ENCODE peak calls at places on chromosomes 3 and 15, in six cellular contexts. D, G, X, B, C and K are unnamed samples.

GRCh38 chr3:97956051-97956450 is 16.2 kb downstream of the RIOX2 start:
- DNase-seq in G (no peak), X (no peak), D (no peak), B (no peak), C (no peak), K (no peak)

GRCh38 chr3:49248828-49249227 is 28.2 kb downstream of the C3orf62 start:
- DNase-seq in X (peak), C (peak), B (no peak), D (peak), G (peak), K (peak)

GRCh38 chr15:82177291-82178010 is 85.1 kb downstream of the EFL1 start:
- DNase-seq in G (peak), X (peak), C (no peak), D (no peak), B (no peak), K (no peak)

GRCh38 chr3:108159128-108159527 is 63.1 kb downstream of the IFT57 start:
- DNase-seq in C (no peak), D (no peak), G (no peak), B (no peak), X (peak), K (no peak)

GRCh38 chr3:181698263-181698944 is 13.3 kb upstream of the SOX2 start:
- DNase-seq in G (no peak), C (no peak), D (no peak), X (no peak), B (no peak), K (no peak)

GRCh38 chr15:58017869-58018268 is 47.6 kb downstream of the ALDH1A2 start:
- DNase-seq in X (no peak), C (no peak), D (no peak), G (no peak), B (no peak), K (no peak)

GRCh38 chr3:11733914-11734313 is 90.2 kb upstream of the VGLL4 start:
- DNase-seq in X (no peak), G (no peak), B (peak), D (no peak), C (no peak), K (no peak)

GRCh38 chr3:32880225-32880624 is 62.4 kb downstream of the TRIM71 start:
- DNase-seq in D (no peak), X (no peak), C (no peak), G (no peak), B (no peak), K (no peak)

GRCh38 chr3:111373239-111373638 is 168.8 kb upstream of the CD96 start:
- DNase-seq in X (no peak), G (no peak), B (no peak), D (no peak), C (no peak), K (no peak)

GRCh38 chr3:186980989-186981388 is 50.7 kb downstream of the ST6GAL1 start:
- DNase-seq in C (no peak), X (no peak), D (no peak), G (no peak), B (no peak), K (no peak)

GRCh38 chr3:38545983-38546382 is 49.8 kb downstream of the EXOG start:
- DNase-seq in X (no peak), G (no peak), D (no peak), B (no peak), C (no peak), K (no peak)

GRCh38 chr3:20843037-20843436 is 657.0 kb upstream of the SGO1 start:
- DNase-seq in G (no peak), D (no peak), B (no peak), X (no peak), C (no peak), K (no peak)

GRCh38 chr3:190911382-190911781 is 48.9 kb upstream of the GMNC start:
- DNase-seq in B (no peak), G (no peak), C (no peak), D (no peak), X (no peak), K (no peak)

GRCh38 chr15:73873889-73874511 is 636 bp downstream of the TBC1D21 start:
- DNase-seq in C (peak), B (no peak), X (peak), G (peak), D (no peak), K (peak)

GRCh38 chr15:81225161-81225671 is 28.5 kb downstream of the IL16 start:
- DNase-seq in D (peak), C (no peak), X (no peak), B (peak), G (no peak), K (no peak)

GRCh38 chr3:150577854-150578253 is 25.3 kb upstream of the SELENOT start:
- DNase-seq in C (no peak), X (peak), B (no peak), G (no peak), D (no peak), K (no peak)

GRCh38 chr3:37741644-37742043 is 120.0 kb upstream of the CTDSPL start:
- DNase-seq in C (peak), D (peak), G (no peak), B (peak), X (peak), K (no peak)

GRCh38 chr3:64740232-64740631 is 52.4 kb upstream of the ADAMTS9 start:
- DNase-seq in C (no peak), D (no peak), G (no peak), X (peak), B (no peak), K (no peak)

GRCh38 chr3:130601662-130602061 is 84.7 kb downstream of the COL6A6 start:
- DNase-seq in G (no peak), X (no peak), D (no peak), C (no peak), B (no peak), K (no peak)

GRCh38 chr3:142129516-142130171 is 19.7 kb downstream of the TFDP2 start:
- DNase-seq in C (no peak), D (no peak), B (no peak), X (no peak), G (no peak), K (no peak)
- TF ChIP-seq CTCF in C (no peak), D (no peak), B (no peak), X (peak), G (no peak), K (no peak)

GRCh38 chr15:32649336-32649735 is 7.8 kb downstream of the SCG5 start:
- DNase-seq in G (no peak), B (no peak), X (peak), C (no peak), D (no peak), K (no peak)
- TF ChIP-seq CTCF in G (peak), B (no peak), X (peak), C (peak), D (no peak), K (no peak)

DNA sequence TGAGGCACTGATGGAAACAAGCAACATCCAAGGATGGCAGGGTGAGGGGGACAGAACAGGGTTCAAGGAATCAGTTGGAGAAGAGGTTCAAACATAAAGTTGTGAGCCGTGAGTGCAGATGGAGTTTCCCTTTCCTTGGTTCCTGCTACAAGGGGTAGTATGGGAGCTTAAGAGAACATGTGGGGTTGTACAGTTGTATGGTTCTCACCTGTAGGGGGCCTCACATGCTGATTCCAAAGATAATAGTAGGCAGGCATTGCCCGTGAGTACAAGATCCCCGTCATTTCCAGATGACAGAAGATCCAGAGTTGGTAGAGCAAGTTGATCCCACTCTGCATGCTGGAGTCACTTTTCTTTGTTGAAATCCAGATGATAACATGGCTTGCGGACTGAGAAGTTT is 141.7 kb downstream of the THSD4 start:
- DNase-seq in D (no peak), G (no peak), B (no peak), C (no peak), X (no peak), K (no peak)
- TF ChIP-seq CTCF in D (no peak), G (no peak), B (no peak), C (peak), X (no peak), K (no peak)

GRCh38 chr3:30576946-30577345 is 29.5 kb upstream of the TGFBR2 start:
- DNase-seq in C (no peak), X (peak), G (no peak), B (no peak), D (no peak), K (no peak)
- TF ChIP-seq CTCF in C (no peak), X (no peak), G (no peak), B (no peak), D (no peak), K (no peak)

GRCh38 chr15:78398076-78398825 is 39.8 kb upstream of the IREB2 start:
- DNase-seq in X (no peak), B (no peak), D (no peak), G (no peak), C (no peak), K (no peak)

GRCh38 chr15:78394981-78395619 is 42.9 kb upstream of the IREB2 start:
- DNase-seq in D (no peak), G (no peak), B (no peak), X (no peak), C (no peak), K (no peak)

GRCh38 chr15:78396186-78396814 is 41.7 kb upstream of the IREB2 start:
- DNase-seq in B (no peak), X (no peak), C (no peak), D (no peak), G (no peak), K (no peak)

GRCh38 chr15:78397382-78397781 is 40.6 kb upstream of the IREB2 start:
- DNase-seq in G (no peak), X (no peak), C (no peak), D (no peak), B (no peak), K (no peak)

DNA sequence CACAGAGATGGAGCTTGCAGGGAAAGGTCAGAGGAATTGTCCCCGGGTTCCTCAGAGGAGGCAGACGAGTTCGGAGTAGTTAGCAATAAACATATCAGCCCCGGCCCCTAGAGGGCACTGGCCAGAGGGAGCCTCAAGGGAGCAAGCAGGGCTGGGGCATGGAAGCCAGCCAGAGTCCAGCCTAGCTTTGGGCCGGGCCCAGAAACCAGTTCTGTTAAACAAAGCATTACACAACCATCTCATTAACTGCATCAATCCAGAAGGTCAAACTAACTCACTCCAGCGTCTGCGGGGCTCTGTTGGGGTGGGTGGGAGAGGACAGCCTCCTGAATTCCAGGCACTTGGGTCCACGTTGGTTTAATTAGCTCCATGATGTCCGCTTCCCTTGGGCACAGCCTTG is 41.0 kb upstream of the IREB2 start:
- DNase-seq in X (peak), B (peak), C (no peak), G (no peak), D (no peak), K (no peak)
- TF ChIP-seq CTCF in X (peak), B (peak), C (peak), G (no peak), D (no peak), K (no peak)